ENCODE peak calls at places on chromosomes 13 and 19, in six cellular contexts. F, T, N, W, Y and J are unnamed samples.
A peak's percentile ranks its signal among the peaks of the same experiment; 100 is the strongest.

GRCh38 chr13:110555601-110556223 is 5.8 kb downstream of the RAB20 start:
- DNase-seq in F (no peak), T (no peak), N (no peak), W (peak; percentile 3), Y (no peak), J (no peak)

GRCh38 chr19:40274585-40275544 is 10.3 kb downstream of the AKT2 start:
- DNase-seq in F (peak; percentile 57), T (no peak), N (no peak), W (no peak), Y (no peak), J (no peak)

GRCh38 chr19:11418518-11419506 is at the start of gene RGL3:
- DNase-seq in F (no peak), T (peak; percentile 35), N (no peak), W (peak; percentile 33), Y (peak; percentile 85), J (peak; percentile 67)

GRCh38 chr19:12730054-12730453 is 4.4 kb downstream of the TRIR start:
- DNase-seq in F (no peak), T (no peak), N (no peak), W (no peak), Y (no peak), J (no peak)

GRCh38 chr13:77732287-77732686 is 34.8 kb downstream of the SLAIN1 start:
- DNase-seq in F (no peak), T (no peak), N (no peak), W (no peak), Y (no peak), J (no peak)

GRCh38 chr13:56332671-56333070 is 808.0 kb upstream of the PRR20A start:
- DNase-seq in F (no peak), T (no peak), N (no peak), W (no peak), Y (no peak), J (no peak)

GRCh38 chr19:45076029-45076850 is at the start of gene ZNF296:
- DNase-seq in F (no peak), T (peak; percentile 68), N (peak; percentile 77), W (peak; percentile 82), Y (peak; percentile 93), J (peak; percentile 91)

GRCh38 chr19:38664503-38665211 is 17.2 kb downstream of the ACTN4 start:
- DNase-seq in F (no peak), T (no peak), N (no peak), W (no peak), Y (no peak), J (no peak)

GRCh38 chr19:5863030-5863665 is 7.2 kb downstream of the FUT5 start:
- DNase-seq in F (no peak), T (no peak), N (no peak), W (no peak), Y (no peak), J (no peak)

GRCh38 chr13:20426766-20427448 is 98.8 kb downstream of the CRYL1 start:
- DNase-seq in F (no peak), T (no peak), N (no peak), W (no peak), Y (no peak), J (no peak)

GRCh38 chr13:43529796-43530195 is 257.0 kb downstream of the ENOX1 start:
- DNase-seq in F (no peak), T (no peak), N (no peak), W (peak; percentile 93), Y (no peak), J (no peak)

GRCh38 chr19:40392894-40393517 is 3.0 kb upstream of the HIPK4 start:
- DNase-seq in F (no peak), T (no peak), N (no peak), W (peak; percentile 69), Y (peak; percentile 80), J (no peak)

GRCh38 chr13:26508885-26509284 is 48.6 kb upstream of the WASF3 start:
- DNase-seq in F (peak; percentile 80), T (peak; percentile 63), N (no peak), W (peak; percentile 88), Y (no peak), J (no peak)

GRCh38 chr13:83162493-83162892 is 719.8 kb downstream of the SLITRK1 start:
- DNase-seq in F (no peak), T (no peak), N (peak; percentile 3), W (no peak), Y (no peak), J (peak; percentile 24)

GRCh38 chr13:73075546-73075945 is 16.7 kb downstream of the KLF5 start:
- DNase-seq in F (no peak), T (no peak), N (no peak), W (no peak), Y (no peak), J (peak; percentile 23)

GRCh38 chr13:112882555-112883024 is 86.4 kb upstream of the MCF2L start:
- DNase-seq in F (no peak), T (no peak), N (no peak), W (no peak), Y (no peak), J (no peak)

GRCh38 chr13:94706101-94706853 is 6.1 kb downstream of the SOX21 start:
- DNase-seq in F (no peak), T (no peak), N (no peak), W (no peak), Y (no peak), J (peak; percentile 73)

GRCh38 chr19:9342610-9343304 is 18.8 kb downstream of the ZNF559 start:
- DNase-seq in F (no peak), T (no peak), N (no peak), W (no peak), Y (no peak), J (no peak)

GRCh38 chr19:13797058-13797440 is 1.8 kb downstream of the ZSWIM4 start:
- DNase-seq in F (no peak), T (no peak), N (no peak), W (no peak), Y (no peak), J (no peak)

GRCh38 chr13:97003071-97003470 is 8.8 kb upstream of the OXGR1 start:
- DNase-seq in F (no peak), T (no peak), N (no peak), W (peak; percentile 17), Y (no peak), J (no peak)

GRCh38 chr19:50777830-50778303 is 7.6 kb downstream of the GPR32 start:
- DNase-seq in F (no peak), T (peak; percentile 14), N (peak; percentile 85), W (no peak), Y (no peak), J (peak; percentile 68)

GRCh38 chr19:2923510-2923909 is 21.3 kb downstream of the ZNF77 start:
- DNase-seq in F (peak; percentile 45), T (peak; percentile 82), N (no peak), W (peak; percentile 73), Y (no peak), J (no peak)

GRCh38 chr19:8611391-8611883 is 922 bp upstream of the ADAMTS10 start:
- DNase-seq in F (no peak), T (no peak), N (peak; percentile 42), W (no peak), Y (no peak), J (no peak)

GRCh38 chr13:35333157-35333556 is 143.3 kb downstream of the MAB21L1 start:
- DNase-seq in F (no peak), T (no peak), N (no peak), W (no peak), Y (no peak), J (no peak)

DNA sequence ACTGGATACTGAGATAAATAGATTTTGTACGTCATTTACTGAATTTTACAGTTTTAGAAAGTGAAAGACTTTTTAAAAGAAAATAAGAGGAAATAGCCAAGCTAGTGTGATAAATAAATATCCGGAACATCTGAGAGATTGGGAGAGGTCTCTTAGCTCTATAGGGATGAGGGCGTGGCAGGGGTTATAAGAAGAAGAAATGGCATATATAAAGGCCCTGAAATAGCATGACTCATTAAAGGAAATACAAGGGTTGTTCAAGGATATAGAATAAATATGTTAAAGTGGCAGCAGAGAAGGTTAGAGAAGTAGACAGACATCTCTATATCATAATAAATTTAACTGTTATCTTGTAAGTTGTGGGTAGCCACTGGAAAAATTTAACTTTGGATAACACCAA is 144.4 kb downstream of the MAB21L1 start:
- DNase-seq in F (no peak), T (no peak), N (no peak), W (no peak), Y (no peak), J (no peak)
- H3K4me3 ChIP-seq in F (no peak overlapping the region), T (no peak overlapping the region), N (no peak overlapping the region), W (no peak overlapping the region), Y (no peak overlapping the region), J (no peak overlapping the region)

DNA sequence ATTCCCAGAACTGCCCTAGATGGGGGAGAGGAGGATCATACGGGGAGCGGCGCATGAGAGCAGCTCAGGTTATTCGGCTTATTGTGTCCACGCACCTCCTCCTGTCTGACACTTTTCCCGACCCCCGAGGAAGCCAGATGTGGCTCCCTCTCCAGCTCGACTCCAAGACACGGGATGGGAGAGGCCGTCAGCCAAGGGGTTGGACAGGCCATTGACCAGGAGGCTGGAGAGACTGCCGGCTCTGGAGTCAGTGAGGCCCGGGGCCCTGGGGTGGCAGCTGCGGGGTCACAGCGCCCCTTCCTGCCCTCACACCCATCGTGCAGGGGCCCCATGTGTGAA is 2.9 kb downstream of the DMKN start:
- DNase-seq in F (no peak), T (no peak), N (no peak), W (no peak), Y (no peak), J (no peak)
- H3K4me3 ChIP-seq in F (peak overlapping the region; percentile 62), T (no peak overlapping the region), N (no peak overlapping the region), W (peak overlapping the region; percentile 96), Y (peak overlapping the region; percentile 50), J (peak overlapping the region; percentile 74)

GRCh38 chr13:21671793-21672680 is 1.2 kb downstream of the FGF9 start:
- DNase-seq in F (no peak), T (no peak), N (no peak), W (no peak), Y (no peak), J (peak; percentile 18)
- H3K4me3 ChIP-seq in F (peak overlapping the region; percentile 79), T (no peak overlapping the region), N (no peak overlapping the region), W (no peak overlapping the region), Y (peak overlapping the region; percentile 66), J (peak overlapping the region; percentile 88)

GRCh38 chr19:42442833-42443232 is at the start of gene CXCL17:
- DNase-seq in F (no peak), T (no peak), N (no peak), W (peak; percentile 4), Y (no peak), J (no peak)
- H3K4me3 ChIP-seq in F (no peak within 1 kb of the TSS), T (no peak within 1 kb of the TSS), N (no peak within 1 kb of the TSS), W (no peak within 1 kb of the TSS), Y (peak within 1 kb of the TSS; percentile 43), J (no peak within 1 kb of the TSS)

DNA sequence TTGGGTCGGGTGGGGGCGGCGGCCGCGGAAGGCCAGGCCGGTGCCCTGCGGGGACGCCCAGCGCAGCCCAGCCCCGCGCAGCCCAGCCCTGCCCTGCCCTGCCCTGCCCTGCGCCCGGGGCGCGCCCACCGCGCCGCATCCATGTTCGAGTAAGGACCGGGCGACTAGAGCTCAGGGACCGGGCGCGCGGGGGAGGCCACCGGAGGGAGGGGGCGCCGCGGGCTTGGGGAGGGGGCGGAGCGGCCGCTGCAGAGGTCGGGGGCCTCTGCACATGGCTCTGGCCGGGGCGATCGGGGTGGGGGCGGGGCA is 169 bp downstream of the GRAMD1A start:
- DNase-seq in F (no peak), T (no peak), N (no peak), W (no peak), Y (no peak), J (no peak)
- H3K4me3 ChIP-seq in F (peak overlapping the region; percentile 100), T (peak overlapping the region; percentile 82), N (peak overlapping the region; percentile 89), W (peak overlapping the region; percentile 72), Y (peak overlapping the region; percentile 87), J (peak overlapping the region; percentile 86)

GRCh38 chr19:47742636-47743035 is 2.7 kb upstream of the NOP53 start:
- DNase-seq in F (no peak), T (peak; percentile 57), N (no peak), W (no peak), Y (no peak), J (peak; percentile 26)
- H3K4me3 ChIP-seq in F (peak overlapping the region; percentile 69), T (peak overlapping the region; percentile 66), N (peak overlapping the region; percentile 49), W (peak overlapping the region; percentile 39), Y (peak overlapping the region; percentile 51), J (peak overlapping the region; percentile 44)